ENCODE peak calls at places on chromosomes 11 and 22, in ten cellular contexts. U is NCI-H1092 treated with DMSO at 0.1 percent for 48 hours; F is activated CD4-positive, alpha-beta T cell treated with anti-CD3 and anti-CD28 coated beads, Interleukin-2, amount 10 ng/mL, durations not matched to agents 7 days and 5 days; V is pancreas; K is DMS153; O is NCI-H1694 treated with DMSO at 0.1 percent for 48 hours; H is epithelial cell of esophagus; X is K562; E is T-helper 2 cell; P is gastrocnemius medialis. M is an unnamed sample.

GRCh38 chr22:20439556-20439927 is 1.9 kb upstream of the SCARF2 start:
- DNase-seq in U (no peak), F (no peak), V (no peak), K (no peak), O (no peak), H (no peak), X (no peak), E (no peak), P (no peak), M (peak)

GRCh38 chr22:29096736-29097669 is 24.2 kb downstream of the KREMEN1 start:
- DNase-seq in U (no peak), F (no peak), V (no peak), K (no peak), O (no peak), H (peak), X (peak), E (no peak), P (peak), M (no peak)

GRCh38 chr11:8232414-8232813 is 31.3 kb downstream of the LMO1 start:
- DNase-seq in U (no peak), F (no peak), V (no peak), K (no peak), O (no peak), H (no peak), X (no peak), E (no peak), P (no peak), M (no peak)

GRCh38 chr11:95499516-95500135 is 268.6 kb upstream of the SESN3 start:
- DNase-seq in U (no peak), F (no peak), V (no peak), K (no peak), O (no peak), H (peak), X (no peak), E (no peak), P (no peak), M (no peak)

GRCh38 chr11:123300874-123301695 is 106.0 kb upstream of the CLMP start:
- DNase-seq in U (peak), F (no peak), V (no peak), K (no peak), O (no peak), H (peak), X (no peak), E (peak), P (no peak), M (no peak)

GRCh38 chr11:57135020-57135751 is 46.6 kb upstream of the LRRC55 start:
- DNase-seq in U (no peak), F (no peak), V (no peak), K (no peak), O (no peak), H (no peak), X (no peak), E (no peak), P (no peak), M (no peak)

GRCh38 chr22:48836673-48837340 is 990.9 kb downstream of the BRD1 start:
- DNase-seq in U (no peak), F (no peak), V (no peak), K (no peak), O (no peak), H (no peak), X (no peak), E (no peak), P (no peak), M (no peak)

GRCh38 chr22:19419464-19420178 is 11.9 kb downstream of the HIRA start:
- DNase-seq in U (no peak), F (peak), V (no peak), K (no peak), O (no peak), H (no peak), X (peak), E (peak), P (no peak), M (no peak)

GRCh38 chr11:1557904-1558831 is 13.9 kb downstream of the DUSP8 start:
- DNase-seq in U (no peak), F (no peak), V (peak), K (no peak), O (no peak), H (peak), X (no peak), E (no peak), P (no peak), M (peak)

GRCh38 chr11:132007184-132007583 is 636.8 kb downstream of the NTM start:
- DNase-seq in U (peak), F (no peak), V (no peak), K (no peak), O (no peak), H (no peak), X (no peak), E (no peak), P (no peak), M (no peak)

GRCh38 chr11:113162590-113162961 is 151.8 kb upstream of the TTC12 start:
- DNase-seq in U (peak), F (no peak), V (no peak), K (peak), O (no peak), H (no peak), X (peak), E (no peak), P (no peak), M (no peak)

GRCh38 chr11:108239076-108239475 is 16.2 kb downstream of the ATM start:
- DNase-seq in U (no peak), F (peak), V (no peak), K (no peak), O (no peak), H (no peak), X (no peak), E (peak), P (no peak), M (no peak)

GRCh38 chr11:114366331-114367243 is 33.7 kb downstream of the C11orf71 start:
- DNase-seq in U (no peak), F (no peak), V (no peak), K (no peak), O (no peak), H (peak), X (no peak), E (no peak), P (no peak), M (no peak)

GRCh38 chr11:117305145-117305544 is 10.9 kb downstream of the BACE1 start:
- DNase-seq in U (no peak), F (no peak), V (peak), K (no peak), O (no peak), H (no peak), X (no peak), E (no peak), P (no peak), M (no peak)

GRCh38 chr11:114375052-114375451 is 25.3 kb downstream of the C11orf71 start:
- DNase-seq in U (no peak), F (no peak), V (no peak), K (no peak), O (no peak), H (no peak), X (no peak), E (no peak), P (no peak), M (no peak)

GRCh38 chr11:96238563-96239166 is 104.3 kb downstream of the MAML2 start:
- DNase-seq in U (no peak), F (no peak), V (no peak), K (no peak), O (no peak), H (peak), X (no peak), E (no peak), P (no peak), M (no peak)

GRCh38 chr11:85769758-85770157 is 41.2 kb downstream of the SYTL2 start:
- DNase-seq in U (no peak), F (no peak), V (no peak), K (no peak), O (no peak), H (no peak), X (no peak), E (no peak), P (no peak), M (no peak)

GRCh38 chr11:11415786-11416390 is 62.8 kb upstream of the CSNK2A3 start:
- DNase-seq in U (no peak), F (no peak), V (no peak), K (no peak), O (no peak), H (no peak), X (no peak), E (no peak), P (no peak), M (no peak)

GRCh38 chr11:114354076-114354475 is 46.2 kb downstream of the C11orf71 start:
- DNase-seq in U (no peak), F (no peak), V (no peak), K (no peak), O (no peak), H (peak), X (peak), E (no peak), P (no peak), M (no peak)

GRCh38 chr22:36347094-36347493 is 40.7 kb downstream of the MYH9 start:
- DNase-seq in U (no peak), F (no peak), V (no peak), K (no peak), O (no peak), H (no peak), X (no peak), E (no peak), P (no peak), M (no peak)

GRCh38 chr11:129290966-129291365 is 84.7 kb upstream of the BARX2 start:
- DNase-seq in U (no peak), F (no peak), V (no peak), K (no peak), O (no peak), H (no peak), X (no peak), E (no peak), P (no peak), M (no peak)

GRCh38 chr11:17906436-17906835 is 106.4 kb downstream of the SERGEF start:
- DNase-seq in U (peak), F (no peak), V (no peak), K (no peak), O (no peak), H (peak), X (peak), E (no peak), P (no peak), M (no peak)

GRCh38 chr11:1572200-1573076 is at the start of gene DUSP8:
- DNase-seq in U (peak), F (peak), V (peak), K (peak), O (peak), H (peak), X (peak), E (peak), P (peak), M (peak)

GRCh38 chr22:29463487-29464088 is 16.4 kb upstream of the NEFH start:
- DNase-seq in U (no peak), F (no peak), V (no peak), K (no peak), O (no peak), H (no peak), X (no peak), E (no peak), P (no peak), M (no peak)

GRCh38 chr11:34756591-34756990 is 135.7 kb downstream of the EHF start:
- DNase-seq in U (no peak), F (no peak), V (no peak), K (no peak), O (no peak), H (peak), X (no peak), E (no peak), P (no peak), M (no peak)

GRCh38 chr22:20777420-20778177 is 3.7 kb downstream of the SERPIND1 start:
- DNase-seq in U (peak), F (no peak), V (peak), K (peak), O (no peak), H (peak), X (peak), E (no peak), P (peak), M (no peak)

GRCh38 chr11:118252688-118253087 is 523 bp upstream of the MPZL3 start:
- DNase-seq in U (no peak), F (no peak), V (no peak), K (no peak), O (no peak), H (no peak), X (no peak), E (no peak), P (no peak), M (no peak)

GRCh38 chr11:24521586-24521985 is 24.7 kb downstream of the LUZP2 start:
- DNase-seq in U (no peak), F (no peak), V (no peak), K (no peak), O (no peak), H (no peak), X (no peak), E (no peak), P (no peak), M (no peak)

GRCh38 chr22:47128216-47129215 is 366.1 kb downstream of the TBC1D22A start:
- DNase-seq in U (no peak), F (no peak), V (no peak), K (no peak), O (no peak), H (no peak), X (no peak), E (no peak), P (no peak), M (no peak)

GRCh38 chr11:116615211-116615865 is 157.4 kb downstream of the BUD13 start:
- DNase-seq in U (no peak), F (no peak), V (no peak), K (no peak), O (no peak), H (no peak), X (no peak), E (no peak), P (no peak), M (no peak)

GRCh38 chr11:120306519-120307242 is 18.4 kb upstream of the TLCD5 start:
- DNase-seq in U (no peak), F (no peak), V (no peak), K (no peak), O (no peak), H (peak), X (peak), E (no peak), P (no peak), M (no peak)